ENCODE peak calls at places on chromosomes 4 and X, in five cellular contexts. W is HCT116, Y is upper lobe of left lung, M is HepG2, U is body of pancreas. G is an unnamed sample.

GRCh38 chrX:152641996-152642395 is 4.3 kb downstream of the GABRQ start:
- ATAC-seq in Y (no peak), M (peak; percentile 69), U (no peak), W (no peak), G (no peak)

GRCh38 chr4:105662935-105663675 is 45.4 kb downstream of the INTS12 start:
- ATAC-seq in W (no peak), Y (no peak), U (no peak), M (no peak), G (no peak)

GRCh38 chr4:20395160-20395773 is 143.6 kb downstream of the SLIT2 start:
- ATAC-seq in U (no peak), M (peak; percentile 68), W (peak; percentile 88), Y (peak; percentile 45), G (no peak)

GRCh38 chrX:119981286-119982070 is 37.9 kb upstream of the NKAP start:
- ATAC-seq in M (peak; percentile 47), U (peak; percentile 43), Y (no peak), W (peak; percentile 81), G (no peak)

GRCh38 chr4:6011686-6012085 is 6.5 kb downstream of the C4orf50 start:
- ATAC-seq in M (no peak), U (peak; percentile 80), W (peak; percentile 40), Y (no peak), G (peak; percentile 35)

GRCh38 chr4:27828843-27829242 is 968.2 kb downstream of the STIM2 start:
- ATAC-seq in M (no peak), W (no peak), Y (no peak), U (no peak), G (no peak)

GRCh38 chr4:133148690-133149363 is at the start of gene PCDH10:
- ATAC-seq in W (no peak), M (peak; percentile 67), U (peak; percentile 95), Y (peak; percentile 92), G (peak; percentile 93)

GRCh38 chrX:112967341-112967740 is 126.7 kb upstream of the AMOT start:
- ATAC-seq in Y (no peak), M (no peak), W (no peak), U (no peak), G (no peak)

GRCh38 chr4:159117968-159118367 is 15.1 kb downstream of the RAPGEF2 start:
- ATAC-seq in W (no peak), Y (no peak), M (peak; percentile 35), U (no peak), G (no peak)

GRCh38 chr4:80237992-80238391 is 28.5 kb upstream of the FGF5 start:
- ATAC-seq in W (no peak), U (no peak), Y (no peak), M (no peak), G (no peak)

GRCh38 chr4:40280586-40280985 is 54.5 kb upstream of the CHRNA9 start:
- ATAC-seq in Y (no peak), U (no peak), M (no peak), W (no peak), G (no peak)

GRCh38 chr4:22462693-22463092 is 53.2 kb downstream of the ADGRA3 start:
- ATAC-seq in Y (peak; percentile 10), M (peak; percentile 55), U (no peak), W (peak; percentile 37), G (no peak)

GRCh38 chr4:184968784-184969201 is 49.5 kb upstream of the HELT start:
- ATAC-seq in U (peak; percentile 70), Y (peak; percentile 69), W (peak; percentile 99), M (peak; percentile 47), G (no peak)

GRCh38 chrX:48278958-48279357 is 23.8 kb downstream of the SSX1 start:
- ATAC-seq in M (no peak), W (no peak), Y (no peak), U (no peak), G (peak; percentile 25)

GRCh38 chr4:176034498-176034897 is 31.1 kb upstream of the WDR17 start:
- ATAC-seq in W (no peak), Y (no peak), U (no peak), M (no peak), G (no peak)

GRCh38 chr4:17265653-17266052 is 246.2 kb downstream of the QDPR start:
- ATAC-seq in W (no peak), Y (no peak), U (no peak), M (no peak), G (no peak)

GRCh38 chr4:6502147-6502546 is 29.7 kb upstream of the PPP2R2C start:
- ATAC-seq in U (no peak), Y (no peak), M (no peak), W (no peak), G (no peak)

GRCh38 chr4:98939892-98940298 is 11.0 kb upstream of the EIF4E start:
- ATAC-seq in W (peak; percentile 84), U (peak; percentile 65), M (peak; percentile 73), Y (peak; percentile 81), G (no peak)

GRCh38 chr4:159191989-159192388 is 89.1 kb downstream of the RAPGEF2 start:
- ATAC-seq in Y (no peak), M (peak; percentile 70), W (peak; percentile 77), U (no peak), G (no peak)

GRCh38 chr4:186297013-186297645 is 31.1 kb downstream of the F11 start:
- ATAC-seq in M (peak; percentile 24), Y (no peak), W (peak; percentile 74), U (no peak), G (no peak)

GRCh38 chrX:103666202-103667107 is 20.0 kb downstream of the MORF4L2 start:
- ATAC-seq in W (no peak), Y (no peak), U (no peak), M (no peak), G (no peak)

GRCh38 chrX:150568320-150569154 is at the start of gene MTM1:
- ATAC-seq in U (peak; percentile 96), W (peak; percentile 92), Y (peak; percentile 99), M (peak; percentile 78), G (peak; percentile 95)
- TF ChIP-seq POLR2A in U (peak; percentile 49), W (no peak), Y (peak; percentile 88), M (peak; percentile 59), G (peak; percentile 55)

DNA sequence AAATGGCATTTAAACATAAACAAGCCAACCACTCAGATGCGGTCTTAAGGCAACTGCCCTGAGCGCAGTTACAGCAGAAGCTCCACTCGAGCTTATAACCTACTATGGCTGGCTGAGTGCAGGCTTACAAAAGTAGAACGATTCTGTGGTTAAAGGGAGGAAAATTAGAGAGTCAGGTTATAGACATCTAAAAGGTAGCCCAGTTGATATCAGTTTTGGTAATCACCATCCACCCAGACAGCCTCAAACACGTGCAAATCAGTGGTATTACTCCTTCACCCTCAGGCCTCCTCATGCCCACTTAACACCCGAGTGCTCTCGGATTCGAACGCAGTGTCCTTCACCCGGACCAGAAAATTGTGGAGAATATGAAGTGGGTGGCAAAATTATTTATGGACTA is 3.1 kb downstream of the LEF1 start:
- ATAC-seq in M (no peak), U (no peak), Y (no peak), W (no peak), G (no peak)
- TF ChIP-seq CTCF in M (no peak), U (no peak), Y (no peak), W (no peak), G (no peak)

DNA sequence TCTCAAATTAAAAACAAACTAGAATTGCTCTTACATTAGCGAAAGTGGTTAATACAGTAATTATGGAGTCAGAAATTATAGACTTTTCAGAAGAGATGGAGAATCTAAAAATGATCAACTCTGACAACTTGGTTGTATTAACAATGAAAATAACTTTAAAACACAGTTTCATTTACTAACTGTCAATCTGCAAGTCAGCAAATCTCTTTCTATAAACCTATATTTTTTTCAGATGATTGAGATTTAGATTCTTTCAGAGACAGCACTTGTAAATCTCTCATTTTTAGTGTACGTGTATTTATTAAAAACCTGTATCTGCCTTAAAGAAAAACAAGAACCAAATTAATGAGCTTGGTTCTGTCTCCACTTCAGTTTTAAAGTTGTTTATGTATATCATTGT is 311.4 kb downstream of the EPHA5 start:
- ATAC-seq in W (no peak), U (no peak), M (no peak), Y (no peak), G (no peak)
- TF ChIP-seq POLR2A in W (no peak), U (no peak), M (no peak), Y (no peak), G (no peak)

GRCh38 chr4:153773236-153773690 is 13.4 kb upstream of the RNF175 start:
- ATAC-seq in M (no peak), Y (no peak), U (no peak), W (no peak), G (no peak)
- TF ChIP-seq CTCF in M (peak; percentile 32), Y (no peak), U (no peak), W (peak; percentile 13), G (no peak)

G was measured in gastroesophageal sphincter.